ENCODE peak calls at places on chromosomes 4 and X, in four cellular contexts. J, E, P and O are unnamed samples.

GRCh38 chrX:141405878-141406492 is 163.7 kb upstream of the SPANXC start:
- DNase-seq in J (no peak), E (peak), P (no peak), O (no peak)

GRCh38 chr4:100983426-100983825 is 363.9 kb downstream of the PPP3CA start:
- DNase-seq in E (no peak), J (no peak), P (no peak), O (no peak)

GRCh38 chrX:135973548-135974278 is at the start of gene MMGT1:
- DNase-seq in J (peak), E (peak), P (peak), O (peak)

GRCh38 chr4:174316954-174317353 is 33.2 kb downstream of the CEP44 start:
- DNase-seq in E (no peak), J (no peak), P (no peak), O (no peak)

GRCh38 chr4:4585012-4585670 is 43.3 kb upstream of the STX18 start:
- DNase-seq in J (no peak), P (no peak), E (no peak), O (no peak)

GRCh38 chrX:136497556-136498048 is at the start of gene HTATSF1:
- DNase-seq in P (peak), J (no peak), E (no peak), O (no peak)

GRCh38 chr4:110634320-110635154 is 11.7 kb upstream of the PITX2 start:
- DNase-seq in P (peak), E (no peak), J (no peak), O (no peak)

GRCh38 chrX:39827959-39828358 is 269.8 kb downstream of the BCOR start:
- DNase-seq in E (no peak), P (no peak), J (no peak), O (no peak)

GRCh38 chr4:96166806-96167205 is 326.9 kb downstream of the PDHA2 start:
- DNase-seq in J (no peak), P (no peak), E (no peak), O (no peak)

GRCh38 chrX:119235872-119236598 is at the start of gene PGRMC1:
- DNase-seq in E (no peak), J (peak), P (peak), O (peak)

GRCh38 chr4:78659264-78659663 is 107.7 kb downstream of the ANXA3 start:
- DNase-seq in P (no peak), E (no peak), J (no peak), O (no peak)

GRCh38 chr4:25878676-25879075 is 15.9 kb upstream of the SEL1L3 start:
- DNase-seq in P (no peak), E (no peak), J (no peak), O (no peak)

GRCh38 chr4:2393353-2394270 is 24.8 kb downstream of the ZFYVE28 start:
- DNase-seq in E (no peak), P (peak), J (no peak), O (no peak)

GRCh38 chr4:72031868-72032619 is at the start of gene NPFFR2:
- DNase-seq in P (peak), E (no peak), J (no peak), O (no peak)

GRCh38 chr4:113646456-113646809 is 115.1 kb downstream of the CAMK2D start:
- DNase-seq in P (peak), E (no peak), J (no peak), O (no peak)

GRCh38 chrX:153992180-153992579 is 19.6 kb downstream of the TMEM187 start:
- DNase-seq in J (no peak), E (no peak), P (no peak), O (no peak)

GRCh38 chrX:85996555-85996954 is 50.8 kb downstream of the CHM start:
- DNase-seq in J (no peak), E (no peak), P (no peak), O (no peak)

GRCh38 chr4:144954224-144954623 is 143.8 kb downstream of the ANAPC10 start:
- DNase-seq in P (peak), J (no peak), E (no peak), O (no peak)

GRCh38 chrX:48465336-48465933 is 4.6 kb downstream of the SLC38A5 start:
- DNase-seq in J (no peak), E (no peak), P (no peak), O (no peak)

GRCh38 chrX:118724775-118725174 is 2.6 kb upstream of the IL13RA1 start:
- DNase-seq in J (no peak), E (no peak), P (no peak), O (no peak)

GRCh38 chrX:100643943-100644587 is at the start of gene SRPX2:
- DNase-seq in E (peak), P (no peak), J (no peak), O (no peak)

GRCh38 chr4:76434901-76435688 is at the start of gene SHROOM3:
- DNase-seq in J (no peak), P (peak), E (no peak), O (no peak)

GRCh38 chr4:67465763-67466052 is 79.6 kb downstream of the CENPC start:
- DNase-seq in J (no peak), E (no peak), P (peak), O (no peak)

GRCh38 chrX:9352683-9353430 is 112.0 kb upstream of the TBL1X start:
- DNase-seq in J (peak), P (no peak), E (no peak), O (no peak)

GRCh38 chrX:47751670-47752069 is 85.0 kb upstream of the ZNF81 start:
- DNase-seq in E (no peak), J (peak), P (peak), O (no peak)

GRCh38 chrX:53239474-53239873 is 14.5 kb upstream of the KDM5C start:
- DNase-seq in E (no peak), J (no peak), P (peak), O (no peak)

GRCh38 chr4:83561381-83561780 is 25.5 kb downstream of the GPAT3 start:
- DNase-seq in J (no peak), P (no peak), E (peak), O (no peak)

GRCh38 chr4:164977243-164978164 is at the start of gene TRIM61:
- DNase-seq in J (peak), E (no peak), P (no peak), O (peak)

GRCh38 chr4:182917182-182918043 is at the start of gene DCTD:
- DNase-seq in P (peak), J (peak), E (no peak), O (peak)

GRCh38 chr4:83613994-83614393 is 78.1 kb downstream of the GPAT3 start:
- DNase-seq in P (no peak), E (no peak), J (no peak), O (no peak)

GRCh38 chr4:167541286-167541685 is 307.0 kb upstream of the SPOCK3 start:
- DNase-seq in P (no peak), J (no peak), E (no peak), O (no peak)

GRCh38 chrX:85243155-85243554 is 424 bp downstream of the SATL1 start:
- DNase-seq in E (no peak), J (no peak), P (no peak), O (no peak)

GRCh38 chr4:14257903-14258302 is 630.4 kb upstream of the BOD1L1 start:
- DNase-seq in P (no peak), J (no peak), E (no peak), O (no peak)

GRCh38 chr4:147479376-147479775 is 1.5 kb upstream of the EDNRA start:
- DNase-seq in P (no peak), J (no peak), E (no peak), O (no peak)
- H3K27ac ChIP-seq in P (no peak), J (no peak), E (no peak), O (no peak)

GRCh38 chrX:131746491-131746968 is 202.7 kb downstream of the OR13H1 start:
- DNase-seq in P (no peak), J (no peak), E (peak), O (peak)
- H3K27ac ChIP-seq in P (no peak), J (no peak), E (peak), O (peak)

GRCh38 chr4:121599049-121599448 is 97.7 kb downstream of the ANXA5 start:
- DNase-seq in P (no peak), E (no peak), J (no peak), O (no peak)
- H3K27ac ChIP-seq in P (no peak), E (no peak), J (no peak), O (no peak)

GRCh38 chr4:41622816-41623215 is 84.9 kb downstream of the LIMCH1 start:
- DNase-seq in P (peak), E (no peak), J (no peak), O (no peak)
- H3K27ac ChIP-seq in P (no peak), E (no peak), J (no peak), O (no peak)

GRCh38 chr4:972651-973424 is 531 bp downstream of the DGKQ start:
- DNase-seq in P (peak), E (no peak), J (peak), O (peak)
- H3K27ac ChIP-seq in P (no peak), E (peak), J (peak), O (peak)

DNA sequence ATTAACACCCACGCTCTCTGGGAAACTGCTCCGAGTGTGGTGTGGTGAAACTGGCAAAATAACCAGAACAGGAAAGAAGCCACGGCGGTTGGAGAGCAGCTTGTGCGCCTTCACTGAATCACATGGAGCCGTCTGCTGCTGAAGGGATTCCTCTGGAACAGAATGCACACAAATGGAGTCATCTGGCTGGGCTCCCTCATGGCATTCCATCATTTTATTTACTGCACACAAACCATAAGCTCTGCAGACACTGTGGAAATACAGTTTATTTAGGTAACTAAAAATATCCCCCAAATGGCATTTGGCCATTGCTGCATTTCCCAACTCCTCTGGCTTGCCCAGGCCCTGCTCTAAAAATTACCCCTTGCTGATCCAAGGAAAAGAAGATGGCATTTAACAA is 187.0 kb upstream of the S100G start:
- DNase-seq in J (no peak), E (no peak), P (no peak), O (no peak)
- H3K27ac ChIP-seq in J (no peak), E (no peak), P (peak), O (no peak)

GRCh38 chrX:51853251-51853650 is 40.2 kb upstream of the MAGED1 start:
- DNase-seq in E (no peak), P (peak), J (no peak), O (no peak)
- H3K27ac ChIP-seq in E (no peak), P (peak), J (no peak), O (no peak)

GRCh38 chr4:932713-933070 is 432 bp downstream of the TMEM175 start:
- DNase-seq in E (no peak), J (no peak), P (no peak), O (no peak)
- H3K27ac ChIP-seq in E (peak), J (peak), P (peak), O (peak)

GRCh38 chrX:149494844-149495565 is 10.1 kb downstream of the IDS start:
- DNase-seq in E (peak), P (no peak), J (no peak), O (no peak)
- H3K27ac ChIP-seq in E (peak), P (no peak), J (no peak), O (no peak)

GRCh38 chr4:186248643-186249042 is 17.3 kb upstream of the F11 start:
- DNase-seq in J (no peak), P (peak), E (no peak), O (no peak)
- H3K27ac ChIP-seq in J (no peak), P (peak), E (no peak), O (no peak)